ENCODE peak calls at places on chromosomes 11 and 22, in four cellular contexts. One of them, this sample, is unnamed.

GRCh38 chr22:22995166-22995565 is 75.2 kb upstream of the GNAZ start:
- DNase-seq in tibial artery: no peak
- DNase-seq in spleen: no peak
- DNase-seq in HAP-1: no peak
- DNase-seq in this sample: no peak

GRCh38 chr11:44693654-44694119 is 33.1 kb upstream of the TSPAN18 start:
- DNase-seq in HAP-1: no peak
- DNase-seq in tibial artery: no peak
- DNase-seq in spleen: peak; percentile 41
- DNase-seq in this sample: no peak

GRCh38 chr22:21991309-21991596 is 8.7 kb upstream of the TOP3B start:
- DNase-seq in HAP-1: no peak
- DNase-seq in spleen: no peak
- DNase-seq in tibial artery: no peak
- DNase-seq in this sample: no peak

GRCh38 chr22:42324991-42325710 is 54.7 kb upstream of the TCF20 start:
- DNase-seq in HAP-1: no peak
- DNase-seq in tibial artery: no peak
- DNase-seq in spleen: no peak
- DNase-seq in this sample: no peak

GRCh38 chr11:3605279-3605662 is 36.5 kb downstream of the ART5 start:
- DNase-seq in tibial artery: no peak
- DNase-seq in HAP-1: no peak
- DNase-seq in spleen: no peak
- DNase-seq in this sample: no peak

GRCh38 chr11:64334764-64335741 is 5.0 kb upstream of the CCDC88B start:
- DNase-seq in tibial artery: peak; percentile 62
- DNase-seq in spleen: no peak
- DNase-seq in HAP-1: peak; percentile 54
- DNase-seq in this sample: no peak

GRCh38 chr22:38276161-38276560 is 3.4 kb upstream of the TMEM184B start:
- DNase-seq in HAP-1: no peak
- DNase-seq in tibial artery: no peak
- DNase-seq in spleen: no peak
- DNase-seq in this sample: no peak

GRCh38 chr11:33920838-33921613 is 29.1 kb upstream of the LMO2 start:
- DNase-seq in HAP-1: no peak
- DNase-seq in tibial artery: no peak
- DNase-seq in spleen: no peak
- DNase-seq in this sample: no peak

GRCh38 chr11:122189259-122189658 is 73.2 kb upstream of the BLID start:
- DNase-seq in spleen: no peak
- DNase-seq in HAP-1: no peak
- DNase-seq in tibial artery: no peak
- DNase-seq in this sample: no peak

GRCh38 chr11:118618115-118618990 is 10.9 kb downstream of the PHLDB1 start:
- DNase-seq in HAP-1: no peak
- DNase-seq in spleen: peak; percentile 74
- DNase-seq in tibial artery: peak; percentile 88
- DNase-seq in this sample: no peak

GRCh38 chr11:46637546-46637945 is 20.2 kb downstream of the ATG13 start:
- DNase-seq in spleen: no peak
- DNase-seq in HAP-1: no peak
- DNase-seq in tibial artery: no peak
- DNase-seq in this sample: no peak

GRCh38 chr11:105448703-105449079 is 161.2 kb upstream of the GRIA4 start:
- DNase-seq in spleen: no peak
- DNase-seq in tibial artery: no peak
- DNase-seq in HAP-1: no peak
- DNase-seq in this sample: no peak

GRCh38 chr11:133835258-133836075 is 9.8 kb downstream of the SPATA19 start:
- DNase-seq in tibial artery: no peak
- DNase-seq in spleen: no peak
- DNase-seq in HAP-1: peak; percentile 65
- DNase-seq in this sample: peak; percentile 10

GRCh38 chr22:45922661-45923060 is 54.3 kb downstream of the WNT7B start:
- DNase-seq in tibial artery: no peak
- DNase-seq in HAP-1: no peak
- DNase-seq in spleen: no peak
- DNase-seq in this sample: no peak

GRCh38 chr11:79055866-79056632 is 384.8 kb downstream of the TENM4 start:
- DNase-seq in HAP-1: no peak
- DNase-seq in spleen: no peak
- DNase-seq in tibial artery: no peak
- DNase-seq in this sample: no peak

GRCh38 chr11:44833221-44833620 is 106.5 kb downstream of the TSPAN18 start:
- DNase-seq in spleen: no peak
- DNase-seq in HAP-1: no peak
- DNase-seq in tibial artery: no peak
- DNase-seq in this sample: no peak

GRCh38 chr11:46391578-46392420 is at the start of gene CHRM4:
- DNase-seq in HAP-1: peak; percentile 83
- DNase-seq in tibial artery: peak; percentile 62
- DNase-seq in spleen: peak; percentile 75
- DNase-seq in this sample: no peak

GRCh38 chr11:9760180-9760550 is 96.3 kb downstream of the SWAP70 start:
- DNase-seq in tibial artery: peak; percentile 97
- DNase-seq in spleen: no peak
- DNase-seq in HAP-1: no peak
- DNase-seq in this sample: no peak

GRCh38 chr11:9759519-9760179 is 95.8 kb downstream of the SWAP70 start:
- DNase-seq in HAP-1: no peak
- DNase-seq in tibial artery: peak; percentile 99
- DNase-seq in spleen: peak; percentile 81
- DNase-seq in this sample: peak; percentile 80

GRCh38 chr11:9757809-9758675 is 94.2 kb downstream of the SWAP70 start:
- DNase-seq in HAP-1: peak; percentile 94
- DNase-seq in tibial artery: peak; percentile 93
- DNase-seq in spleen: peak; percentile 98
- DNase-seq in this sample: peak; percentile 89

GRCh38 chr11:9756878-9757277 is 93.0 kb downstream of the SWAP70 start:
- DNase-seq in spleen: no peak
- DNase-seq in HAP-1: no peak
- DNase-seq in tibial artery: no peak
- DNase-seq in this sample: no peak

GRCh38 chr11:9758676-9759518 is 95.0 kb downstream of the SWAP70 start:
- DNase-seq in HAP-1: peak; percentile 85
- DNase-seq in spleen: peak; percentile 91
- DNase-seq in tibial artery: peak; percentile 93
- DNase-seq in this sample: no peak
- H3K4me1 ChIP-seq in HAP-1: peaks cover 35% of the 10 kb centered on the region
- H3K4me1 ChIP-seq in spleen: peaks cover 30% of the 10 kb centered on the region
- H3K4me1 ChIP-seq in tibial artery: peaks cover 26% of the 10 kb centered on the region
- H3K4me1 ChIP-seq in this sample: peaks cover 20% of the 10 kb centered on the region

GRCh38 chr22:49935561-49935960 is 17.1 kb downstream of the CRELD2 start:
- DNase-seq in tibial artery: no peak
- DNase-seq in HAP-1: peak; percentile 68
- DNase-seq in spleen: no peak
- DNase-seq in this sample: no peak
- H3K4me1 ChIP-seq in tibial artery: peaks cover 47% of the 10 kb centered on the region
- H3K4me1 ChIP-seq in HAP-1: peaks cover 11% of the 10 kb centered on the region
- H3K4me1 ChIP-seq in spleen: peaks cover 50% of the 10 kb centered on the region
- H3K4me1 ChIP-seq in this sample: peaks cover 30% of the 10 kb centered on the region

GRCh38 chr22:50529416-50530279 is at the start of gene TYMP:
- DNase-seq in spleen: no peak
- DNase-seq in tibial artery: peak; percentile 80
- DNase-seq in HAP-1: no peak
- DNase-seq in this sample: peak; percentile 58

GRCh38 chr22:50530857-50531545 is 1.2 kb upstream of the TYMP start:
- DNase-seq in spleen: peak; percentile 98
- DNase-seq in tibial artery: peak; percentile 91
- DNase-seq in HAP-1: peak; percentile 91
- DNase-seq in this sample: peak; percentile 49

GRCh38 chr22:50531546-50532352 is 1.9 kb upstream of the TYMP start:
- DNase-seq in HAP-1: peak; percentile 38
- DNase-seq in spleen: peak; percentile 96
- DNase-seq in tibial artery: peak; percentile 83
- DNase-seq in this sample: no peak

GRCh38 chr22:50528682-50529415 is 963 bp downstream of the TYMP start:
- DNase-seq in tibial artery: no peak
- DNase-seq in spleen: no peak
- DNase-seq in HAP-1: peak; percentile 35
- DNase-seq in this sample: no peak

GRCh38 chr22:50530280-50530856 is 556 bp upstream of the TYMP start:
- DNase-seq in spleen: peak; percentile 97
- DNase-seq in tibial artery: peak; percentile 85
- DNase-seq in HAP-1: peak; percentile 81
- DNase-seq in this sample: no peak
- H3K4me1 ChIP-seq in spleen: peaks cover 20% of the 10 kb centered on the region
- H3K4me1 ChIP-seq in tibial artery: peaks cover 24% of the 10 kb centered on the region
- H3K4me1 ChIP-seq in HAP-1: peaks cover 17% of the 10 kb centered on the region
- H3K4me1 ChIP-seq in this sample: peaks cover 34% of the 10 kb centered on the region

DNA sequence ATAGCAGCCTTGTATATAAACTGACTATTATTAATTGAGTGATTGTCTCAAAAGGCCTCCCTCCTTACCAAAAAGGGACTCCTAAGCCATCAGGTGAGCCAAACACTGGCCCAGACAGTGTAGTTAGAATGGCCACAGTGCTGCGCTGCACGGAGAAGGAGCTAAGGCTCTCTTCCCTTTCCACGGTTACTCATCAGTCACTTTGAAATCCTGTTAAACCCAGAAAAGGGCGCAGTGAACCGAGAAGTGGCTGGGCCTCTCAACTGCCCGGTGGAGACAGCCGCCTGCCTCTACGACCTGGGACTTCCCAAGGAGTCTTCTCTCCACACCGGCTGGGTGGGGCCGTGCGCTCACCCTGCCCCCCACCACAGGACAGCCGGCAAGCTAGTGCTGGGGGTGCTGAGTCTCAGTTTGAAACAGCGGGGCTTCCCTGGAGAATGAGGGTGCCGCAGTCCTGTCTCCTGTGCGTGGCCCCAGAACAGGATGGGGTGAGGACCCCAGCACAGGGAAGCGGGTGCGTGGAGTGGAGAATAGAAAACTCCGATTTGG is 1.3 kb downstream of the MYH9 start:
- DNase-seq in tibial artery: peak; percentile 78
- DNase-seq in HAP-1: peak; percentile 56
- DNase-seq in spleen: peak; percentile 89
- DNase-seq in this sample: peak; percentile 47
- H3K4me1 ChIP-seq in tibial artery: peaks cover 27% of the 10 kb centered on the region
- H3K4me1 ChIP-seq in HAP-1: peaks cover 17% of the 10 kb centered on the region
- H3K4me1 ChIP-seq in spleen: peaks cover 45% of the 10 kb centered on the region
- H3K4me1 ChIP-seq in this sample: peaks cover 34% of the 10 kb centered on the region

GRCh38 chr11:71542382-71542781 is 4.6 kb downstream of the KRTAP5-8 start:
- DNase-seq in HAP-1: no peak
- DNase-seq in spleen: no peak
- DNase-seq in tibial artery: no peak
- DNase-seq in this sample: no peak

GRCh38 chr11:71544525-71545214 is 3.5 kb upstream of the KRTAP5-9 start:
- DNase-seq in HAP-1: no peak
- DNase-seq in spleen: no peak
- DNase-seq in tibial artery: no peak
- DNase-seq in this sample: no peak

GRCh38 chr11:71545405-71545966 is 2.7 kb upstream of the KRTAP5-9 start:
- DNase-seq in spleen: no peak
- DNase-seq in HAP-1: no peak
- DNase-seq in tibial artery: no peak
- DNase-seq in this sample: no peak

GRCh38 chr11:71543866-71544265 is 4.4 kb upstream of the KRTAP5-9 start:
- DNase-seq in spleen: no peak
- DNase-seq in tibial artery: no peak
- DNase-seq in HAP-1: no peak
- DNase-seq in this sample: no peak

DNA sequence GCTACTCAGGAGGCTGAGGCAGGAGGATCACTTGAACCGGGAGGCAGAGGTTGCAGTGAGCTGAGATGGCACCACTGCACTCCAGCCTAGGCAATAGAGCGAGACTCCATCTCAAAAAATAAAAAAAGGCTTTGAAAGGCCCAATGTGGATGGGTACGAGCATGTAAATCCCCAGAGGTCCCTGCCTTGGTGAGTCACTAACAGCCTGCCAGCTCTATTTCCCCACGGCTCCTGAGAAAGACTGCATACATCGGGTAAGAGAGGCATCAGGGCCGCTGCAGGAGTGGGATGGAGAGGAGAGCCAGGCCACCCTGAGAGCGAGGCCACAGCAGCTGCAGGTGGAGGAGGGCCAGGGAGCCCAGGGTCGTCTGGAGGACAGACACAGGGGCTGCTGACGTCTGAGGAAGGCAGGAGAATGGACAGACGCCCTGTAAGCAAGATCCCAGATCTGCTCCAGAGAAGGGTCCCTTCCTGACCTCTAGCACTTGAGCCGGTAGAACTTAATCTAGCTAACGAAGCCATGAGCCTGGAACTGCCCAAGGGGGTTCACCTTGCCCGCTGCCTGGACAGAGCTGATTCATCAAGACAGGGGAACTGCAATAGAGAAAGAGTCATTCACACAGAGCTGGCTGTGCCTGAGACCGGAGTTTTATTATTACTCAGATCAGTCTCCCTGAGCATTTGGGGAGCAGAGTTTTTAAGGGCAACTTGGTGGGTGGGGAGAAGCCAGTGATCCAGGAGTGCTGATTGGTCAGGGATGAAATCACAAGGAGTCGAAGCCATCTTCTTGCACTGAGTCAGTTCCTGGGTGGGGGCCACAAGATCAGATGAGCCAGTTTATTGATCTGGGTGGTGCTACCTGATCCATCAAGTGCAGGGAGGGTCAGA is 5.1 kb upstream of the KRTAP5-9 start:
- DNase-seq in spleen: no peak
- DNase-seq in HAP-1: no peak
- DNase-seq in tibial artery: no peak
- DNase-seq in this sample: no peak
- H3K4me1 ChIP-seq in spleen: no peaks in the 10 kb centered on the region
- H3K4me1 ChIP-seq in HAP-1: no peaks in the 10 kb centered on the region
- H3K4me1 ChIP-seq in tibial artery: no peaks in the 10 kb centered on the region
- H3K4me1 ChIP-seq in this sample: no peaks in the 10 kb centered on the region

This sample was measured in effector memory CD4-positive, alpha-beta T cell.